ENCODE peak calls at places on chromosomes 2 and 18, in four cellular contexts. E is cardiac muscle cell, N is Peyer's patch, Z is right cardiac atrium. J is an unnamed sample.
A peak's percentile ranks its signal among the peaks of the same experiment; 100 is the strongest.

GRCh38 chr2:8469709-8470493 is 212.0 kb upstream of the ID2 start:
- DNase-seq in Z (no peak), E (no peak), N (peak; percentile 32), J (no peak)

GRCh38 chr18:5980721-5981120 is 85.4 kb upstream of the TMEM200C start:
- DNase-seq in N (no peak), Z (no peak), E (no peak), J (no peak)

GRCh38 chr2:30433902-30434301 is 13.1 kb upstream of the LCLAT1 start:
- DNase-seq in E (peak; percentile 54), N (no peak), Z (no peak), J (no peak)

GRCh38 chr2:8314063-8314462 is 367.8 kb upstream of the ID2 start:
- DNase-seq in Z (no peak), N (no peak), E (no peak), J (no peak)

GRCh38 chr2:42809876-42810125 is 17.4 kb upstream of the HAAO start:
- DNase-seq in E (peak; percentile 93), Z (peak; percentile 96), N (peak; percentile 90), J (no peak)

GRCh38 chr18:41391616-41392610 is 563.1 kb upstream of the PIK3C3 start:
- DNase-seq in Z (peak; percentile 75), N (no peak), E (peak; percentile 85), J (peak; percentile 26)

GRCh38 chr2:3940661-3941060 is 237.3 kb downstream of the DCDC2C start:
- DNase-seq in E (no peak), N (no peak), Z (no peak), J (no peak)

GRCh38 chr2:161798027-161798426 is 173.8 kb downstream of the SLC4A10 start:
- DNase-seq in E (no peak), Z (no peak), N (no peak), J (no peak)

GRCh38 chr2:105243961-105244360 is 2.4 kb downstream of the GPR45 start:
- DNase-seq in N (no peak), E (no peak), Z (no peak), J (no peak)

GRCh38 chr18:61888622-61889021 is 4.2 kb downstream of the RNF152 start:
- DNase-seq in Z (no peak), E (no peak), N (no peak), J (no peak)

GRCh38 chr2:139967665-139968064 is 1187.5 kb upstream of the NXPH2 start:
- DNase-seq in Z (no peak), E (no peak), N (no peak), J (no peak)

GRCh38 chr2:128317186-128317897 is 1.3 kb downstream of the HS6ST1 start:
- DNase-seq in Z (peak; percentile 55), E (no peak), N (peak; percentile 81), J (no peak)

GRCh38 chr2:9191044-9191481 is 15.5 kb upstream of the ASAP2 start:
- DNase-seq in E (peak; percentile 96), Z (peak; percentile 95), N (peak; percentile 56), J (peak; percentile 86)

GRCh38 chr2:81589406-81589805 is 1284.9 kb upstream of the LRRTM1 start:
- DNase-seq in N (no peak), Z (no peak), E (no peak), J (no peak)

GRCh38 chr18:2240311-2240705 is 331.0 kb downstream of the METTL4 start:
- DNase-seq in E (peak; percentile 13), N (no peak), Z (no peak), J (no peak)

GRCh38 chr2:23330214-23330613 is 54.8 kb upstream of the KLHL29 start:
- DNase-seq in Z (no peak), E (peak; percentile 28), N (no peak), J (no peak)

GRCh38 chr2:150686391-150686790 is 198.9 kb upstream of the RND3 start:
- DNase-seq in Z (no peak), N (no peak), E (no peak), J (no peak)
- H3K4me3 ChIP-seq in Z (no peak overlapping the region), N (no peak overlapping the region), E (no peak overlapping the region), J (no peak overlapping the region)

GRCh38 chr18:70289351-70290330 is 796 bp downstream of the SOCS6 start:
- DNase-seq in Z (peak; percentile 74), N (peak; percentile 54), E (peak; percentile 42), J (no peak)

GRCh38 chr18:70284976-70285610 is 3.8 kb upstream of the SOCS6 start:
- DNase-seq in E (no peak), Z (no peak), N (no peak), J (no peak)

GRCh38 chr18:70288851-70289328 is at the start of gene SOCS6:
- DNase-seq in E (peak; percentile 82), Z (peak; percentile 89), N (peak; percentile 69), J (no peak)

GRCh38 chr18:70288171-70288850 is 534 bp upstream of the SOCS6 start:
- DNase-seq in E (peak; percentile 39), Z (peak; percentile 78), N (peak; percentile 62), J (no peak)

GRCh38 chr18:70287731-70288130 is 1.1 kb upstream of the SOCS6 start:
- DNase-seq in Z (no peak), N (no peak), E (no peak), J (no peak)
- H3K4me3 ChIP-seq in Z (no peak overlapping the region), N (no peak overlapping the region), E (peak overlapping the region; percentile 99), J (no peak overlapping the region)

GRCh38 chr2:201203916-201204654 is 21.1 kb downstream of the CASP10 start:
- DNase-seq in Z (no peak), E (peak; percentile 86), N (no peak), J (peak; percentile 39)
- H3K4me3 ChIP-seq in Z (no peak overlapping the region), E (no peak overlapping the region), N (no peak overlapping the region), J (no peak overlapping the region)

GRCh38 chr2:98454500-98455235 is 10.0 kb downstream of the INPP4A start:
- DNase-seq in N (no peak), Z (no peak), E (peak; percentile 30), J (no peak)

GRCh38 chr2:98452396-98453027 is 7.9 kb downstream of the INPP4A start:
- DNase-seq in N (no peak), E (no peak), Z (no peak), J (no peak)

GRCh38 chr2:98455494-98455976 is 10.9 kb downstream of the INPP4A start:
- DNase-seq in Z (no peak), N (no peak), E (no peak), J (no peak)

GRCh38 chr2:98454073-98454472 is 9.4 kb downstream of the INPP4A start:
- DNase-seq in Z (no peak), E (no peak), N (no peak), J (no peak)

GRCh38 chr2:98453531-98453930 is 8.9 kb downstream of the INPP4A start:
- DNase-seq in N (no peak), E (no peak), Z (no peak), J (no peak)
- H3K4me3 ChIP-seq in N (no peak overlapping the region), E (no peak overlapping the region), Z (no peak overlapping the region), J (no peak overlapping the region)

GRCh38 chr2:44940053-44940494 is 1.4 kb upstream of the SIX3 start:
- DNase-seq in E (no peak), Z (no peak), N (no peak), J (no peak)

GRCh38 chr2:44939074-44940052 is 2.1 kb upstream of the SIX3 start:
- DNase-seq in E (no peak), N (no peak), Z (no peak), J (no peak)

GRCh38 chr2:44942304-44943030 is 965 bp downstream of the SIX3 start:
- DNase-seq in Z (peak; percentile 51), N (no peak), E (no peak), J (no peak)

GRCh38 chr2:44941551-44942234 is at the start of gene SIX3:
- DNase-seq in E (no peak), Z (no peak), N (no peak), J (no peak)

DNA sequence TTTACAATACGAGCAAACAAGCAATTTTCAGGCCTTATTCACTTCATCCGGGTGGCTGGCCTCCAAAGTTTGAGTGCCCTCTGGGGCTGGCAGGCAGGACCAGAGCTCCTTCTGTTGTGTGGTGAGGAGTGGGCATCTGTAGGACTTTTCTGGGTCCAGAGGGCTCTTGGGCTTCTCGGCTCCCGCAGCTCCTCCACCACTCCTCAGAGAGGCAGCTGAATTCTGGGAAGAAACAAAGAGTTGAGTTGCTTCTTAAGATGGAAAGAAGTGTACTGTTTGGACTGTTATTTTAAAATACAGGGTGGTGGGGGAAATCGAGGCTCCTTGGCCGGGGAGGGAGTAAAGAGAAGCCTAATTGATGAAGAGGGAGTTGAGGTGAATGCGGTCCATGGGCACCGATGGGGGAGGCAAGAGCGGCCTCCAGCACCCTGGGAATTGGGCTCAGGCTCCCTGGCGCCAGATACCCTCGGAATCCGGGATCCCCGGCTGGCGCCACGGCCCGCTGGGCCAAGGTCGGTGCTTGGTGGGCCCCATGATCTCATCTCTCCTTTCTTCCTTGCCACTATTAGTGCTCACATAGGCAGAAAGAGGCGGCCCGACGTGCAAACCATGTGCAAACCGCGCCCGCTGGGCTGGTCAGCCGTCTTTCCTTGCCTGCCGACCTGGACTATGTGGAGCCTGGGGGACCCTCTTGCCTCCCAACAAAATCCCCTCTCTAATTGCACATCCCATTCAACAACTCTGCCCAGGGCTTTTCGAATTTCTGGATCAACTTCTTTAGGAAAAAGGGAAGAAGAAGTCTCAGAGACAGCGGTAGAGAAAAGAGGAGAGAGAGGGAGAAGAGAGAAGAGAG is 664 bp upstream of the SIX3 start:
- DNase-seq in E (no peak), Z (no peak), N (no peak), J (no peak)
- H3K4me3 ChIP-seq in E (no peak overlapping the region), Z (peak overlapping the region; percentile 50), N (no peak overlapping the region), J (no peak overlapping the region)

J was measured in skeletal muscle cell.